ENCODE peak calls at places on chromosomes 13 and 19, in nine cellular contexts. One of them, this sample, is unnamed.

GRCh38 chr13:48019796-48020195 is 17.7 kb upstream of the NUDT15 start:
- DNase-seq in AG09319: no peak
- DNase-seq in kidney: no peak
- DNase-seq in activated B cell treated with CpG ODN at 0.5 μM for 24 hours: no peak
- DNase-seq in A549: no peak
- DNase-seq in PC-3: no peak
- DNase-seq in AG04450: no peak
- DNase-seq in cardiac muscle cell: no peak
- DNase-seq in heart left ventricle: no peak
- DNase-seq in this sample: no peak

GRCh38 chr19:45498411-45499195 is at the start of gene PPM1N:
- DNase-seq in AG09319: no peak
- DNase-seq in kidney: peak
- DNase-seq in activated B cell treated with CpG ODN at 0.5 μM for 24 hours: peak
- DNase-seq in A549: no peak
- DNase-seq in PC-3: peak
- DNase-seq in AG04450: no peak
- DNase-seq in cardiac muscle cell: peak
- DNase-seq in heart left ventricle: no peak
- DNase-seq in this sample: no peak

GRCh38 chr19:44741841-44742352 is 6.6 kb upstream of the BCL3 start:
- DNase-seq in AG09319: peak
- DNase-seq in kidney: peak
- DNase-seq in activated B cell treated with CpG ODN at 0.5 μM for 24 hours: no peak
- DNase-seq in A549: peak
- DNase-seq in PC-3: peak
- DNase-seq in AG04450: peak
- DNase-seq in cardiac muscle cell: peak
- DNase-seq in heart left ventricle: peak
- DNase-seq in this sample: no peak

GRCh38 chr19:54431255-54431838 is 16.1 kb downstream of the TTYH1 start:
- DNase-seq in AG09319: no peak
- DNase-seq in kidney: peak
- DNase-seq in activated B cell treated with CpG ODN at 0.5 μM for 24 hours: no peak
- DNase-seq in A549: no peak
- DNase-seq in PC-3: peak
- DNase-seq in AG04450: no peak
- DNase-seq in cardiac muscle cell: peak
- DNase-seq in heart left ventricle: no peak
- DNase-seq in this sample: no peak

GRCh38 chr13:105232403-105232802 is 1303.1 kb downstream of the EFNB2 start:
- DNase-seq in AG09319: no peak
- DNase-seq in kidney: no peak
- DNase-seq in activated B cell treated with CpG ODN at 0.5 μM for 24 hours: no peak
- DNase-seq in A549: no peak
- DNase-seq in PC-3: no peak
- DNase-seq in AG04450: no peak
- DNase-seq in cardiac muscle cell: peak
- DNase-seq in heart left ventricle: no peak
- DNase-seq in this sample: no peak

GRCh38 chr13:50511877-50512332 is 331.6 kb downstream of the DLEU7 start:
- DNase-seq in AG09319: no peak
- DNase-seq in kidney: no peak
- DNase-seq in activated B cell treated with CpG ODN at 0.5 μM for 24 hours: no peak
- DNase-seq in A549: no peak
- DNase-seq in PC-3: no peak
- DNase-seq in AG04450: no peak
- DNase-seq in cardiac muscle cell: no peak
- DNase-seq in heart left ventricle: no peak
- DNase-seq in this sample: no peak

GRCh38 chr19:48569814-48570213 is 17.8 kb downstream of the SULT2B1 start:
- DNase-seq in AG09319: no peak
- DNase-seq in kidney: no peak
- DNase-seq in activated B cell treated with CpG ODN at 0.5 μM for 24 hours: no peak
- DNase-seq in A549: no peak
- DNase-seq in PC-3: no peak
- DNase-seq in AG04450: no peak
- DNase-seq in cardiac muscle cell: peak
- DNase-seq in heart left ventricle: no peak
- DNase-seq in this sample: no peak

GRCh38 chr13:108266316-108266936 is 3.1 kb upstream of the TNFSF13B start:
- DNase-seq in AG09319: no peak
- DNase-seq in kidney: no peak
- DNase-seq in activated B cell treated with CpG ODN at 0.5 μM for 24 hours: no peak
- DNase-seq in A549: no peak
- DNase-seq in PC-3: no peak
- DNase-seq in AG04450: no peak
- DNase-seq in cardiac muscle cell: no peak
- DNase-seq in heart left ventricle: no peak
- DNase-seq in this sample: no peak

GRCh38 chr13:48500652-48501197 is 32.2 kb downstream of the RCBTB2 start:
- DNase-seq in AG09319: peak
- DNase-seq in kidney: no peak
- DNase-seq in activated B cell treated with CpG ODN at 0.5 μM for 24 hours: no peak
- DNase-seq in A549: no peak
- DNase-seq in PC-3: peak
- DNase-seq in AG04450: peak
- DNase-seq in cardiac muscle cell: peak
- DNase-seq in heart left ventricle: no peak
- DNase-seq in this sample: no peak

GRCh38 chr13:54144809-54145208 is 1116.2 kb downstream of the OLFM4 start:
- DNase-seq in AG09319: no peak
- DNase-seq in kidney: no peak
- DNase-seq in activated B cell treated with CpG ODN at 0.5 μM for 24 hours: no peak
- DNase-seq in A549: no peak
- DNase-seq in PC-3: no peak
- DNase-seq in AG04450: no peak
- DNase-seq in cardiac muscle cell: no peak
- DNase-seq in heart left ventricle: no peak
- DNase-seq in this sample: no peak

GRCh38 chr19:56725829-56726424 is 54.4 kb upstream of the ZNF835 start:
- DNase-seq in AG09319: no peak
- DNase-seq in kidney: no peak
- DNase-seq in activated B cell treated with CpG ODN at 0.5 μM for 24 hours: no peak
- DNase-seq in A549: no peak
- DNase-seq in PC-3: peak
- DNase-seq in AG04450: no peak
- DNase-seq in cardiac muscle cell: peak
- DNase-seq in heart left ventricle: no peak
- DNase-seq in this sample: no peak

GRCh38 chr13:62629618-62630017 is 1214.0 kb upstream of the PCDH20 start:
- DNase-seq in AG09319: no peak
- DNase-seq in kidney: no peak
- DNase-seq in activated B cell treated with CpG ODN at 0.5 μM for 24 hours: no peak
- DNase-seq in A549: no peak
- DNase-seq in PC-3: no peak
- DNase-seq in AG04450: no peak
- DNase-seq in cardiac muscle cell: no peak
- DNase-seq in heart left ventricle: no peak
- DNase-seq in this sample: no peak

GRCh38 chr13:110479648-110480047 is 81.9 kb downstream of the RAB20 start:
- DNase-seq in AG09319: no peak
- DNase-seq in kidney: peak
- DNase-seq in activated B cell treated with CpG ODN at 0.5 μM for 24 hours: no peak
- DNase-seq in A549: no peak
- DNase-seq in PC-3: no peak
- DNase-seq in AG04450: no peak
- DNase-seq in cardiac muscle cell: no peak
- DNase-seq in heart left ventricle: no peak
- DNase-seq in this sample: no peak

GRCh38 chr13:80989241-80989640 is 648.3 kb upstream of the SPRY2 start:
- DNase-seq in AG09319: no peak
- DNase-seq in kidney: no peak
- DNase-seq in activated B cell treated with CpG ODN at 0.5 μM for 24 hours: no peak
- DNase-seq in A549: no peak
- DNase-seq in PC-3: no peak
- DNase-seq in AG04450: no peak
- DNase-seq in cardiac muscle cell: no peak
- DNase-seq in heart left ventricle: no peak
- DNase-seq in this sample: no peak

DNA sequence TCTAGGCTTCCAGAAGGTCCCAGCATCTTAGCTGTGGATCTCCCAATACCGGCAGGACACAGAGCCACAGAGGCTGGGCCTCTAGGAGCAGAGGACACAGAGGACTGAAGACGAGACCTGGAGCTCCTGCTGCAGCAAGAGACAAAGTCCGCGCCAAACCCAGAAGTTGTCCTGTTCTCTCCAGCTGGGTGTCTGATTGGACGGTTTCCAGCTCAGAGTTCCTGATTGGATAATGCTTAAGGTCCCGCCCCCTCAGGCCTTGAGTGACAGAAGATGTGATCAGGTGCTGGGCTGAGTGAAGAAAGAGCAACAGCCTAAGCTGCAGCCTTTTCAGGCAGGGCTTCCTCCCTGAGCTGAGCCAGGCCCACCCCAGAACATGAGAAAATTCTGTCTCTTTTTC is 59.9 kb upstream of the ZNF85 start:
- DNase-seq in AG09319: no peak
- DNase-seq in kidney: no peak
- DNase-seq in activated B cell treated with CpG ODN at 0.5 μM for 24 hours: no peak
- DNase-seq in A549: no peak
- DNase-seq in PC-3: no peak
- DNase-seq in AG04450: no peak
- DNase-seq in cardiac muscle cell: no peak
- DNase-seq in heart left ventricle: no peak
- DNase-seq in this sample: no peak
- TF ChIP-seq CTCF in AG09319: no peak
- TF ChIP-seq CTCF in kidney: no peak
- TF ChIP-seq CTCF in activated B cell treated with CpG ODN at 0.5 μM for 24 hours: no peak
- TF ChIP-seq CTCF in A549: no peak
- TF ChIP-seq CTCF in PC-3: no peak
- TF ChIP-seq CTCF in AG04450: no peak
- TF ChIP-seq CTCF in cardiac muscle cell: no peak
- TF ChIP-seq CTCF in heart left ventricle: no peak
- TF ChIP-seq CTCF in this sample: no peak

DNA sequence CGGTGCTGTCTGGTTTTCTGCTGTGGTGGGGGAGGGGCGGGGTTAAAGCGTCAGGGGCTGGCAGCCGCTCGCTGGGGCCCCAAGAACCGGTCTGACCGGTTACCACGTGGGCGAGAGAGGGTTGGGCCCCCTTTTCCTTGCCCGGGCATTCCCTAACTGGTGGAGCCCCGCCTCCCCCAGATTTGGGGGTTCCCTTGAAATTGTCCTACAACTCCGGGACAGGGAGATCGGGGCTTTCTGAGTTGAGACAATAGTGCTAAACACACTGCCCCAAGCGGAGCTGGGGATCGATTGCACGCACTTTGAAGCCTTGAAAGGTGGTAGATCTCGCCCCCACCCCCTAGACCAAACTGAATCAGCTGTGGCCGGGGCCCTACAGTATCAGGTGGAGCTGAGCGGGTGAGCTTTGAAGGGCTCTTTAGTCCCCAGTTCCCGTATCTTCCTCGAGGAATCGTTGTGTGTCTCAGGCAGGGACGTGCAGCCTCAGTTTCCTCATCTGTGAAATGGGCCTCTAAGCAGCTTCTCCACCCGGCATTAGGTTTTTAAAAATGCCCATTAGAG is 4.8 kb downstream of the IER2 start:
- DNase-seq in AG09319: no peak
- DNase-seq in kidney: peak
- DNase-seq in activated B cell treated with CpG ODN at 0.5 μM for 24 hours: peak
- DNase-seq in A549: no peak
- DNase-seq in PC-3: peak
- DNase-seq in AG04450: no peak
- DNase-seq in cardiac muscle cell: peak
- DNase-seq in heart left ventricle: peak
- DNase-seq in this sample: no peak
- TF ChIP-seq CTCF in AG09319: peak
- TF ChIP-seq CTCF in kidney: peak
- TF ChIP-seq CTCF in activated B cell treated with CpG ODN at 0.5 μM for 24 hours: no peak
- TF ChIP-seq CTCF in A549: peak
- TF ChIP-seq CTCF in PC-3: peak
- TF ChIP-seq CTCF in AG04450: peak
- TF ChIP-seq CTCF in cardiac muscle cell: peak
- TF ChIP-seq CTCF in heart left ventricle: no peak
- TF ChIP-seq CTCF in this sample: peak

GRCh38 chr13:64164435-64164834 is 2748.8 kb upstream of the PCDH20 start:
- DNase-seq in AG09319: no peak
- DNase-seq in kidney: peak
- DNase-seq in activated B cell treated with CpG ODN at 0.5 μM for 24 hours: no peak
- DNase-seq in A549: no peak
- DNase-seq in PC-3: no peak
- DNase-seq in AG04450: no peak
- DNase-seq in cardiac muscle cell: no peak
- DNase-seq in heart left ventricle: no peak
- DNase-seq in this sample: peak

GRCh38 chr13:64154514-64154913 is 2738.9 kb upstream of the PCDH20 start:
- DNase-seq in AG09319: no peak
- DNase-seq in kidney: no peak
- DNase-seq in activated B cell treated with CpG ODN at 0.5 μM for 24 hours: no peak
- DNase-seq in A549: no peak
- DNase-seq in PC-3: peak
- DNase-seq in AG04450: no peak
- DNase-seq in cardiac muscle cell: peak
- DNase-seq in heart left ventricle: no peak
- DNase-seq in this sample: no peak

DNA sequence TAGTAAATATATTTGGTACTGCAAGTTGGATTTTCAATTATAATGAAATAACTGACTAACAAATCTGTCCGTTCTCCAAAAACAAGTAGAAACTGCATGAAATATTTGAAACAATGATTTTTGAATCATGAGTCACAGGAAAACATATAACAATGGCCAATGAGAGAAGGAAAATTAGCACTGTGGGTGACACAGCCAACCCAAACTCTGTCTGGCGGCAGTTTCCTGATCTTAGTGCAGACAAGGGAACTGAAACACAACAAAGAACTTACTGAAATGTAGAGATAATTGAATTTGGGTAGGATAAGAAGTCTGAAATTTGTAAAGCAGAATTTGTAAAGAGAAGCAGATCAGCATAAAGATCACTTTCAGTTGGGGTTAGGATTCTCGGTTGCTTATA is 2743.3 kb upstream of the PCDH20 start:
- DNase-seq in AG09319: no peak
- DNase-seq in kidney: no peak
- DNase-seq in activated B cell treated with CpG ODN at 0.5 μM for 24 hours: no peak
- DNase-seq in A549: no peak
- DNase-seq in PC-3: peak
- DNase-seq in AG04450: no peak
- DNase-seq in cardiac muscle cell: peak
- DNase-seq in heart left ventricle: no peak
- DNase-seq in this sample: no peak
- TF ChIP-seq CTCF in AG09319: no peak
- TF ChIP-seq CTCF in kidney: no peak
- TF ChIP-seq CTCF in activated B cell treated with CpG ODN at 0.5 μM for 24 hours: no peak
- TF ChIP-seq CTCF in A549: no peak
- TF ChIP-seq CTCF in PC-3: no peak
- TF ChIP-seq CTCF in AG04450: no peak
- TF ChIP-seq CTCF in cardiac muscle cell: no peak
- TF ChIP-seq CTCF in heart left ventricle: no peak
- TF ChIP-seq CTCF in this sample: no peak

DNA sequence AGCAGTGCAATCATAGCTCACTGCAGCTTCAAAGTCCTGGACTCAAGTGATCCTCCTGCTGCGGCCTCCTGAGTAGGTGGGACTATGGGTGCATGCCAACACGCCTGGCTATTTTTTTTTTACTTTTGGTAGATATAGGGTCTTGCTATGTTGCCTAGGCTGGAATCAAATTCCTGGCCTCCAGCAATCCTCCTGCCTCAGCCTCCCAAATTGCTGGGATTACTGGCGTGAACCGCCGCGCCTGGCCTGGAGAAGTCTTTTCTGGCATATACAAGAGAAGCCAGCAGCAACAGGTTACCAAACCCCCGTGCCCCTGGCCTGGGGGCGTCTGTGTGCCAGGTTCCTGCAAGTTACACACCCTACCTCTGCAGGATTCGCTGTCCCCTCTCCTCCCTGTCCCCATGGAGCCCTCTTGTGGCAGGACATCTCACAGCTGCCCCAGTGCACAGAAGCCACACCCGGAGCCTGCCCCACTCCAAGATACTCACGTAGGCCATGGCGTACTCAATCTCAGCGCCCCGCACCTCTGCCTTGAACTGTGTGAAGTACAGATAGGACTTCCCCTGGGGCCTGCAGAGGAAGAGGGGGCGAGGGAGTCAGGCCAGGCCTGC is 9.9 kb downstream of the MYDGF start:
- DNase-seq in AG09319: no peak
- DNase-seq in kidney: no peak
- DNase-seq in activated B cell treated with CpG ODN at 0.5 μM for 24 hours: no peak
- DNase-seq in A549: peak
- DNase-seq in PC-3: peak
- DNase-seq in AG04450: no peak
- DNase-seq in cardiac muscle cell: no peak
- DNase-seq in heart left ventricle: no peak
- DNase-seq in this sample: no peak
- TF ChIP-seq CTCF in AG09319: peak
- TF ChIP-seq CTCF in kidney: no peak
- TF ChIP-seq CTCF in activated B cell treated with CpG ODN at 0.5 μM for 24 hours: no peak
- TF ChIP-seq CTCF in A549: peak
- TF ChIP-seq CTCF in PC-3: peak
- TF ChIP-seq CTCF in AG04450: peak
- TF ChIP-seq CTCF in cardiac muscle cell: peak
- TF ChIP-seq CTCF in heart left ventricle: peak
- TF ChIP-seq CTCF in this sample: peak